ENCODE peak calls at places on chromosomes 6 and 20, in six cellular contexts. E is Peyer's patch, K is sigmoid colon, A is colonic mucosa, S is neural crest cell, G is GM06990. D is an unnamed sample.

GRCh38 chr20:23164176-23164601 is 78.1 kb upstream of the CD93 start:
- DNase-seq in E (peak; percentile 82), K (peak; percentile 61), A (peak; percentile 73), S (no peak), G (no peak), D (no peak)

GRCh38 chr6:10418862-10419748 is 4.2 kb upstream of the TFAP2A start:
- DNase-seq in E (no peak), K (no peak), A (no peak), S (no peak), G (peak; percentile 82), D (peak; percentile 60)

GRCh38 chr6:1436334-1437306 is 47.2 kb downstream of the FOXF2 start:
- DNase-seq in E (no peak), K (no peak), A (peak; percentile 62), S (peak; percentile 81), G (no peak), D (no peak)

GRCh38 chr6:123022980-123023379 is 26.9 kb downstream of the CLVS2 start:
- DNase-seq in E (no peak), K (no peak), A (no peak), S (peak; percentile 4), G (no peak), D (no peak)

GRCh38 chr6:29227235-29227634 is 56.5 kb downstream of the OR2J2 start:
- DNase-seq in E (no peak), K (no peak), A (no peak), S (no peak), G (no peak), D (no peak)

GRCh38 chr6:30962716-30963115 is 20.8 kb upstream of the MUC21 start:
- DNase-seq in E (no peak), K (no peak), A (no peak), S (no peak), G (no peak), D (no peak)

GRCh38 chr6:170007468-170008240 is 256.2 kb downstream of the ERMARD start:
- DNase-seq in E (no peak), K (peak; percentile 46), A (no peak), S (no peak), G (no peak), D (no peak)

GRCh38 chr6:139253656-139254055 is 38.1 kb downstream of the TXLNB start:
- DNase-seq in E (no peak), K (no peak), A (no peak), S (no peak), G (no peak), D (no peak)

GRCh38 chr20:34938466-34939163 is 17.0 kb downstream of the GSS start:
- DNase-seq in E (peak; percentile 76), K (peak; percentile 73), A (peak; percentile 93), S (no peak), G (no peak), D (peak; percentile 92)

GRCh38 chr6:25329156-25329555 is 50.0 kb downstream of the CARMIL1 start:
- DNase-seq in E (no peak), K (no peak), A (no peak), S (no peak), G (no peak), D (no peak)

GRCh38 chr20:13449868-13450441 is 188.8 kb downstream of the TASP1 start:
- DNase-seq in E (no peak), K (no peak), A (no peak), S (no peak), G (no peak), D (no peak)

GRCh38 chr6:16761469-16762264 is 407 bp upstream of the ATXN1 start:
- DNase-seq in E (peak; percentile 90), K (peak; percentile 95), A (peak; percentile 94), S (peak; percentile 60), G (peak; percentile 87), D (peak; percentile 91)

GRCh38 chr6:39901670-39902069 is 32.6 kb downstream of the MOCS1 start:
- DNase-seq in E (no peak), K (peak; percentile 61), A (no peak), S (no peak), G (no peak), D (no peak)

GRCh38 chr6:81401970-81402690 is 350.4 kb downstream of the TENT5A start:
- DNase-seq in E (no peak), K (no peak), A (no peak), S (no peak), G (no peak), D (no peak)

GRCh38 chr6:93194480-93194879 is 224.9 kb downstream of the EPHA7 start:
- DNase-seq in E (no peak), K (no peak), A (no peak), S (no peak), G (no peak), D (no peak)

GRCh38 chr6:81938991-81939773 is 186.7 kb upstream of the TENT5A start:
- DNase-seq in E (no peak), K (no peak), A (no peak), S (no peak), G (no peak), D (no peak)

GRCh38 chr6:152595507-152595906 is 41.7 kb downstream of the SYNE1 start:
- DNase-seq in E (no peak), K (no peak), A (no peak), S (no peak), G (no peak), D (no peak)

GRCh38 chr6:136846046-136846445 is 23.7 kb downstream of the PEX7 start:
- DNase-seq in E (no peak), K (no peak), A (peak; percentile 65), S (peak; percentile 6), G (no peak), D (no peak)
- TF ChIP-seq CTCF in E (peak; percentile 67), K (peak; percentile 39), A (peak; percentile 83), S (peak; percentile 81), G (peak; percentile 64), D (peak; percentile 42)

DNA sequence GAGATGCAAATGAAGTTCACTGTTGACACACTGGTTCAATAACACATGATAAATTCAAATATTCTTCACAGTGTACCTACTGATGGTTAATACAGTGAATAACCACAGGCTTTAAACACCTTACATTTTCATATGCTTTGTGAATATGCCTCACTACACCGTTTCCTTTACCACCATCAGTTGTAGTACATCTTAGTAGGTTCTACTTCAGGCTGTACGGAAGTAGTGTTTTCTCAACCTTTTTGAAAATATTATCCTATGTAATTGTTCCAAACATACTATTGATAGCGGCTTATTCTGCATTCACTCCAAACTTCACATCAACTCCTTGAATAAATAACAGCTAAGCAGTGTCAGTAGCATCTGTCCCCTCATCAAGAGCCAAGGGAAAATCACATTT is 15.3 kb downstream of the ZBTB9 start:
- DNase-seq in E (no peak), K (no peak), A (no peak), S (no peak), G (no peak), D (no peak)
- TF ChIP-seq CTCF in E (no peak), K (no peak), A (no peak), S (no peak), G (no peak), D (no peak)

GRCh38 chr6:160000280-160000704 is 31.4 kb downstream of the IGF2R start:
- DNase-seq in E (no peak), K (no peak), A (no peak), S (no peak), G (no peak), D (no peak)
- TF ChIP-seq CTCF in E (no peak), K (no peak), A (no peak), S (no peak), G (no peak), D (no peak)

GRCh38 chr20:5265339-5265985 is 51.3 kb downstream of the PROKR2 start:
- DNase-seq in E (no peak), K (no peak), A (no peak), S (no peak), G (no peak), D (no peak)

GRCh38 chr20:5270608-5271007 is 46.1 kb downstream of the PROKR2 start:
- DNase-seq in E (no peak), K (no peak), A (no peak), S (no peak), G (no peak), D (no peak)

GRCh38 chr20:5264807-5265206 is 51.9 kb downstream of the PROKR2 start:
- DNase-seq in E (no peak), K (no peak), A (no peak), S (no peak), G (no peak), D (no peak)

GRCh38 chr20:5268449-5268848 is 48.3 kb downstream of the PROKR2 start:
- DNase-seq in E (no peak), K (no peak), A (no peak), S (no peak), G (no peak), D (no peak)

DNA sequence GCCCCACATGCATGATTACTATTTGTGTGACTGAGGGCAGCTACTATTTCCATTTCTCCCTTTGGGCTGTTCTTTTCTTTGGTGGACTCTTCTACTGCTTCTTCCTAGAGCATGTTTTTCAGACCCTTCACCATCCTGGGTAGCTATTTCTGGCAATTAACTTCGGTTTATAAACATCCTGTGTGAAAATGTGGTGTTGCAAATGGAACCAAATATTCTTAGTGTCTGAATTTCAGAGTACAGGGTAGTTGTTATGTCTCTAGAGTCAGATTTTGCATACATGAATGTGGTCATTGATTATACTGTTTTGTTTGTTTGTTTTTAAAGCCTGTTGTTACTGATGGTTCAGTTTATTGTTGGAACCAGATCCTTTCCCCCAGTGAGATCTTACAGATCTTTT is 49.7 kb downstream of the PROKR2 start:
- DNase-seq in E (no peak), K (no peak), A (no peak), S (no peak), G (no peak), D (no peak)
- TF ChIP-seq CTCF in E (no peak), K (no peak), A (no peak), S (no peak), G (no peak), D (no peak)

DNA sequence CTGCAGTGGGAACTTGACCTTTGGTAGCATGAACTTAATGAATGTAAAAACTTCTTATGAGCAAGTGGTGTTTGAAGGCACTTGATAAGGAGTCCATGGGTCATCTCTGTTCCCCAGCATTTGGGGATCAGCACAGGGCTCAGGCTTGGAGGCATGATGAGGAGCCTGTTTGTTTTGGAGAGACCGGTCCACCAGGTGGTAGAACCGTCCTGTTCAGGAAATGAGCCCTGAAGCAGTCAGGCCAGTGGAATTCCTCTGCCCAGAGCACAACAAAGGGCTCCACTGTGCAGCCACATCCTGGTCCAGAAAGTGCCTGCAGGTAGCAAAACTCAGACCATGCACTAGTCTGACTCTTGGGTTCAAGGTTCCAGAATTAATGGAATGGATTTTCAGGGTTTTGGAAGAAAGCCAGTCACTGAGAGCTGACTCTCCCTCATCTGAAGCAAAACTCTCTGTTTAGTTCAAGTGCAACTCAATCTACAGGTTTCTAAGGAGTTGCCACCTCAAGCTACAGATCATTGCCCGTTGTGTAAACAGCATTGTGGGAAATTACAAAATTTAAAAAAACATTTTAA is 52.3 kb upstream of the ADGRF1 start:
- DNase-seq in E (peak; percentile 52), K (no peak), A (peak; percentile 62), S (no peak), G (no peak), D (peak; percentile 56)
- TF ChIP-seq CTCF in E (peak; percentile 21), K (no peak), A (no peak), S (no peak), G (no peak), D (no peak)

DNA sequence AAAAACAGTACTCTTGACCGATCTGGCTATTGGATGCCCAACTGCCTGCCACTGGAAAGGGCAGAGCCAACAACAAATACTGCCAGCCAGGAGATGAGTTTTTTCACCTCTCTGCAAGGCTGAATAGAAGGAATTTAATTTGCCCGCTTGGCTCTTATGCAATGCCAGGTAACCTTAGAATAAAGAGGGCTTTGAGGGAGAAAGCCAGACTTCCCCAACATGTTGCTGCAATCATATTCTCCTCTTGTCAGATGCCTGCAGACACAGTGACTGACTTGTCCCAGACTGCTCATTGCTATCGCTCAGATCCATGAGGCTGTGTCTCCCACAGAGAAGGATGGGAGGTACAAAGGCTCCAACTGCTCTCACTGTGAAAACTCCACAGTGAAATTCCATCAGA is 517.1 kb upstream of the ID4 start:
- DNase-seq in E (no peak), K (no peak), A (no peak), S (no peak), G (no peak), D (no peak)
- TF ChIP-seq CTCF in E (no peak), K (no peak), A (no peak), S (no peak), G (no peak), D (no peak)

D was measured in mucosa of descending colon.